ENCODE peak calls at places on chromosomes 5 and 9, in eight cellular contexts. One of them, this sample, is unnamed.

GRCh38 chr9:133348763-133349573 is 950 bp downstream of the RPL7A start:
- DNase-seq in foreskin fibroblast: no peak
- DNase-seq in stomach: no peak
- DNase-seq in CD4-positive, alpha-beta T cell: no peak
- DNase-seq in nephron progenitor cell: no peak
- DNase-seq in HFFc6: no peak
- DNase-seq in ovary: no peak
- DNase-seq in GM12864: no peak
- DNase-seq in this sample: no peak

GRCh38 chr9:5502553-5502952 is 7.8 kb upstream of the PDCD1LG2 start:
- DNase-seq in foreskin fibroblast: no peak
- DNase-seq in stomach: no peak
- DNase-seq in CD4-positive, alpha-beta T cell: no peak
- DNase-seq in nephron progenitor cell: no peak
- DNase-seq in HFFc6: no peak
- DNase-seq in ovary: no peak
- DNase-seq in GM12864: no peak
- DNase-seq in this sample: no peak

GRCh38 chr5:142770650-142771609 is 753 bp downstream of the ARHGAP26 start:
- DNase-seq in foreskin fibroblast: no peak
- DNase-seq in stomach: peak; percentile 64
- DNase-seq in CD4-positive, alpha-beta T cell: peak; percentile 44
- DNase-seq in nephron progenitor cell: peak; percentile 66
- DNase-seq in HFFc6: peak; percentile 24
- DNase-seq in ovary: peak; percentile 62
- DNase-seq in GM12864: no peak
- DNase-seq in this sample: peak; percentile 55

GRCh38 chr5:151451626-151452520 is 4.5 kb downstream of the SLC36A1 start:
- DNase-seq in foreskin fibroblast: peak; percentile 34
- DNase-seq in stomach: no peak
- DNase-seq in CD4-positive, alpha-beta T cell: no peak
- DNase-seq in nephron progenitor cell: no peak
- DNase-seq in HFFc6: peak; percentile 30
- DNase-seq in ovary: no peak
- DNase-seq in GM12864: peak; percentile 46
- DNase-seq in this sample: no peak

GRCh38 chr9:86846679-86847078 is 100.6 kb downstream of the GAS1 start:
- DNase-seq in foreskin fibroblast: peak; percentile 27
- DNase-seq in stomach: no peak
- DNase-seq in CD4-positive, alpha-beta T cell: no peak
- DNase-seq in nephron progenitor cell: no peak
- DNase-seq in HFFc6: no peak
- DNase-seq in ovary: no peak
- DNase-seq in GM12864: no peak
- DNase-seq in this sample: no peak

GRCh38 chr5:65927497-65928340 is 1.3 kb downstream of the ERBIN start:
- DNase-seq in foreskin fibroblast: peak; percentile 50
- DNase-seq in stomach: no peak
- DNase-seq in CD4-positive, alpha-beta T cell: no peak
- DNase-seq in nephron progenitor cell: peak; percentile 15
- DNase-seq in HFFc6: peak; percentile 70
- DNase-seq in ovary: no peak
- DNase-seq in GM12864: no peak
- DNase-seq in this sample: no peak

GRCh38 chr5:23684103-23684502 is 176.7 kb downstream of the PRDM9 start:
- DNase-seq in foreskin fibroblast: no peak
- DNase-seq in stomach: no peak
- DNase-seq in CD4-positive, alpha-beta T cell: no peak
- DNase-seq in nephron progenitor cell: no peak
- DNase-seq in HFFc6: no peak
- DNase-seq in ovary: no peak
- DNase-seq in GM12864: no peak
- DNase-seq in this sample: no peak

GRCh38 chr5:51843893-51844292 is 460.6 kb downstream of the ISL1 start:
- DNase-seq in foreskin fibroblast: no peak
- DNase-seq in stomach: no peak
- DNase-seq in CD4-positive, alpha-beta T cell: no peak
- DNase-seq in nephron progenitor cell: no peak
- DNase-seq in HFFc6: no peak
- DNase-seq in ovary: no peak
- DNase-seq in GM12864: no peak
- DNase-seq in this sample: no peak

GRCh38 chr5:79702606-79703380 is 13.2 kb downstream of the CMYA5 start:
- DNase-seq in foreskin fibroblast: peak; percentile 56
- DNase-seq in stomach: no peak
- DNase-seq in CD4-positive, alpha-beta T cell: peak; percentile 17
- DNase-seq in nephron progenitor cell: peak; percentile 41
- DNase-seq in HFFc6: peak; percentile 45
- DNase-seq in ovary: no peak
- DNase-seq in GM12864: no peak
- DNase-seq in this sample: peak; percentile 81

GRCh38 chr9:4508246-4508906 is 18.1 kb downstream of the SLC1A1 start:
- DNase-seq in foreskin fibroblast: peak; percentile 53
- DNase-seq in stomach: no peak
- DNase-seq in CD4-positive, alpha-beta T cell: no peak
- DNase-seq in nephron progenitor cell: no peak
- DNase-seq in HFFc6: peak; percentile 74
- DNase-seq in ovary: no peak
- DNase-seq in GM12864: no peak
- DNase-seq in this sample: no peak

GRCh38 chr5:71836084-71836483 is 117.0 kb downstream of the CARTPT start:
- DNase-seq in foreskin fibroblast: peak; percentile 8
- DNase-seq in stomach: no peak
- DNase-seq in CD4-positive, alpha-beta T cell: no peak
- DNase-seq in nephron progenitor cell: no peak
- DNase-seq in HFFc6: peak; percentile 24
- DNase-seq in ovary: no peak
- DNase-seq in GM12864: no peak
- DNase-seq in this sample: no peak

GRCh38 chr9:137602661-137603060 is 2.8 kb upstream of the ARRDC1 start:
- DNase-seq in foreskin fibroblast: no peak
- DNase-seq in stomach: no peak
- DNase-seq in CD4-positive, alpha-beta T cell: no peak
- DNase-seq in nephron progenitor cell: no peak
- DNase-seq in HFFc6: no peak
- DNase-seq in ovary: no peak
- DNase-seq in GM12864: no peak
- DNase-seq in this sample: peak; percentile 60

GRCh38 chr5:962386-962785 is 46.2 kb upstream of the NKD2 start:
- DNase-seq in foreskin fibroblast: no peak
- DNase-seq in stomach: no peak
- DNase-seq in CD4-positive, alpha-beta T cell: no peak
- DNase-seq in nephron progenitor cell: no peak
- DNase-seq in HFFc6: no peak
- DNase-seq in ovary: no peak
- DNase-seq in GM12864: no peak
- DNase-seq in this sample: no peak

DNA sequence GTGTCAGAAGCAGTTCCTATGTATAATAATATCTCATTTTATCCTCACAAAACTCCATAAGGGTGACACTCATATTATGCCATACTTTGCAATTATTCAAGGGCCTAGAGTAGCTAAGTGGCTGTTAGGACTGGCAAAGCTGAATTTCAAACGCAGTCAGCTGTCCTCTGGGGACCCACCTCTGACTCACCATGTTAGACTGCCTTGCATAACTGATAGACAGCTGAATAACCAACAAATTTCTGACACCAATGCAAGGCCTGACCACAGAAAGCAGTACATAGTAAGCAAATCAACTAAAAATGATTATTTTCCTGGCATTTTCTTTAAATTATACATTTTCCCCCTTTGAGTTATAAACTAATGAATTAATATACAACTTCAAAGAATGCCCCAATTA is 251.6 kb upstream of the PTGER4 start:
- DNase-seq in foreskin fibroblast: peak; percentile 73
- DNase-seq in stomach: no peak
- DNase-seq in CD4-positive, alpha-beta T cell: no peak
- DNase-seq in nephron progenitor cell: no peak
- DNase-seq in HFFc6: no peak
- DNase-seq in ovary: no peak
- DNase-seq in GM12864: no peak
- DNase-seq in this sample: peak; percentile 77
- TF ChIP-seq CTCF in foreskin fibroblast: no peak
- TF ChIP-seq CTCF in stomach: no peak
- TF ChIP-seq CTCF in CD4-positive, alpha-beta T cell: no peak
- TF ChIP-seq CTCF in nephron progenitor cell: no peak
- TF ChIP-seq CTCF in HFFc6: no peak
- TF ChIP-seq CTCF in ovary: no peak
- TF ChIP-seq CTCF in GM12864: no peak
- TF ChIP-seq CTCF in this sample: no peak

GRCh38 chr5:144035341-144035740 is 135.1 kb downstream of the YIPF5 start:
- DNase-seq in foreskin fibroblast: no peak
- DNase-seq in stomach: no peak
- DNase-seq in CD4-positive, alpha-beta T cell: no peak
- DNase-seq in nephron progenitor cell: no peak
- DNase-seq in HFFc6: no peak
- DNase-seq in ovary: no peak
- DNase-seq in GM12864: no peak
- DNase-seq in this sample: no peak

GRCh38 chr5:144032375-144032774 is 138.1 kb downstream of the YIPF5 start:
- DNase-seq in foreskin fibroblast: no peak
- DNase-seq in stomach: no peak
- DNase-seq in CD4-positive, alpha-beta T cell: no peak
- DNase-seq in nephron progenitor cell: no peak
- DNase-seq in HFFc6: no peak
- DNase-seq in ovary: no peak
- DNase-seq in GM12864: no peak
- DNase-seq in this sample: no peak

GRCh38 chr5:144033481-144033880 is 137.0 kb downstream of the YIPF5 start:
- DNase-seq in foreskin fibroblast: no peak
- DNase-seq in stomach: no peak
- DNase-seq in CD4-positive, alpha-beta T cell: no peak
- DNase-seq in nephron progenitor cell: no peak
- DNase-seq in HFFc6: no peak
- DNase-seq in ovary: no peak
- DNase-seq in GM12864: no peak
- DNase-seq in this sample: no peak

GRCh38 chr5:144040615-144041394 is 129.7 kb downstream of the YIPF5 start:
- DNase-seq in foreskin fibroblast: no peak
- DNase-seq in stomach: no peak
- DNase-seq in CD4-positive, alpha-beta T cell: no peak
- DNase-seq in nephron progenitor cell: no peak
- DNase-seq in HFFc6: no peak
- DNase-seq in ovary: no peak
- DNase-seq in GM12864: no peak
- DNase-seq in this sample: no peak

DNA sequence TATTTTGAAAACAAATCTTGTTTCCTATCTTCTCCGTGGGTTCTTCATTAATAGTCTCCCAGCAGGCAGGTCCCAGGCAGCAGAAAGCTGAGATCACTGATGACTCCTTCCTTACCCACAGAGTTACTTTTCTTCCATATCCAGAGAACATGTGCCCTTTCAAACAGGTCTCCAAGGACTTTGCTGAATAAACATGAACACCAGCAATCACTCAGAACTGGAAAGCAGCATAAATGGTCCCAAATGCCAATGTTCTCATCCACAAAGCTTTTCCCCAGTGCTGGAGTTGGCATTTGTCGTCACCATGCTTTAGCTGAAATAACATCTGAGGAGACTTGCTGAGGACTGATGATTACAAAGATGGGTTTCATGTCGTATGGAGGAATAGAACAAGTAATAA is 134.0 kb downstream of the YIPF5 start:
- DNase-seq in foreskin fibroblast: no peak
- DNase-seq in stomach: no peak
- DNase-seq in CD4-positive, alpha-beta T cell: no peak
- DNase-seq in nephron progenitor cell: no peak
- DNase-seq in HFFc6: no peak
- DNase-seq in ovary: no peak
- DNase-seq in GM12864: no peak
- DNase-seq in this sample: no peak
- TF ChIP-seq CTCF in foreskin fibroblast: no peak
- TF ChIP-seq CTCF in stomach: no peak
- TF ChIP-seq CTCF in CD4-positive, alpha-beta T cell: no peak
- TF ChIP-seq CTCF in nephron progenitor cell: no peak
- TF ChIP-seq CTCF in HFFc6: no peak
- TF ChIP-seq CTCF in ovary: no peak
- TF ChIP-seq CTCF in GM12864: no peak
- TF ChIP-seq CTCF in this sample: no peak

DNA sequence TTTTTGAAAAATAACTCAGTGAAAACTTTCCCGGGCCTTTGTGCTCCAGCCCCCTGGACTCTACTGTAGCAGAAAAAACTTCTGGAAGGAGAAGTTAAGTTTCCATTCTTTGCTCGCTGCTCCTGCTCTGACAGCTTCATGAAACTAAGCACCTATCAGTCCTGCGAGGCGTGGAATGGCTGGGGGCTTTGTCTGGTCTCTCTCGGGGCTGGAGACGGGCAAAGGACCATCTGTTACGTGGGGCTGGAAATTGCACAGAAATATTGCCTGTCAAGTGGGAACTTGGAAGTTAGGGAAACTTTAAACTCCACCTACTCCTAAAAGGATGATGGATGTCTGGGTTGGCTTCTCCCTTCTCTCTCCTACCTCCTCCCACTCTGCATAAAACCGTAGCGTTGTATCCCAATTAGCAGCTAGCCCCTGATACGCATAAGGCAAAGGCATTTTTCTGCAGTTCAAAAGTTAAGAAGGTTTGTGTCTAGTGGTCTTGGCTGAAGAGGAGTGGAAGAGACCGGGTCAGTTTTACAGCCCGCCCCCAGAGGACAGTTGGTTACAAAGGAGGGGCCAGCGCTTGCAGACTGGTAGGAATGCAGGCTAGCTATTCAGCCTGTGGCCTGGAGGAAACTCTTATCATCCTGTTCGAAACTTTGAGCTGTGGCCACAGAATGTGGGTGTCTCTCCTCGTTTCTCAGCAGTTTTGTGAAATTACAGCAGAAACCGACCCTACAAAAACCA is 1.2 kb downstream of the FBXL7 start:
- DNase-seq in foreskin fibroblast: peak; percentile 65
- DNase-seq in stomach: no peak
- DNase-seq in CD4-positive, alpha-beta T cell: no peak
- DNase-seq in nephron progenitor cell: peak; percentile 67
- DNase-seq in HFFc6: peak; percentile 79
- DNase-seq in ovary: peak; percentile 51
- DNase-seq in GM12864: no peak
- DNase-seq in this sample: no peak
- TF ChIP-seq CTCF in foreskin fibroblast: peak; percentile 23
- TF ChIP-seq CTCF in stomach: no peak
- TF ChIP-seq CTCF in CD4-positive, alpha-beta T cell: no peak
- TF ChIP-seq CTCF in nephron progenitor cell: no peak
- TF ChIP-seq CTCF in HFFc6: peak; percentile 64
- TF ChIP-seq CTCF in ovary: no peak
- TF ChIP-seq CTCF in GM12864: no peak
- TF ChIP-seq CTCF in this sample: no peak

GRCh38 chr9:132114102-132114707 is 34.5 kb upstream of the MED27 start:
- DNase-seq in foreskin fibroblast: peak; percentile 36
- DNase-seq in stomach: peak; percentile 61
- DNase-seq in CD4-positive, alpha-beta T cell: peak; percentile 10
- DNase-seq in nephron progenitor cell: peak; percentile 97
- DNase-seq in HFFc6: no peak
- DNase-seq in ovary: peak; percentile 71
- DNase-seq in GM12864: no peak
- DNase-seq in this sample: no peak

DNA sequence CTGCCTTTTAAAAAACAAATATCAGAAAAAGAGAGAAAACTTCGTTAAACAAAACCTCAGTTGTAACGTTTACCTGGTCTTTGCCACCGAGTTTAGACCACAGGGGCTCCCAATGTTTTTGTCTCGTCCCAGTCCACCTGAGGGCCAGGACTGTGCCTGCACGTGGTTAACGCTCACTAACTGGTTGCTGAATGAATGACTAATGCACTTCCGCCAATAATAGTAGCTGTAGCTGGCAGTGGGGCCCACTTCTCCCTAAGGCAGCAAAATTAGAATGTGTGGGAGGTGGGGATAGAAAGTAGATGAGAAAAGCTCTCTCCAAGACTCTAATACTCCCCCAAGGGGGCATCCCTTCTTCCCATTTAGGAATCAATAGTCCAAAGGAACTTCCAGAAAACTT is 29.1 kb upstream of the MED27 start:
- DNase-seq in foreskin fibroblast: no peak
- DNase-seq in stomach: no peak
- DNase-seq in CD4-positive, alpha-beta T cell: no peak
- DNase-seq in nephron progenitor cell: no peak
- DNase-seq in HFFc6: no peak
- DNase-seq in ovary: no peak
- DNase-seq in GM12864: no peak
- DNase-seq in this sample: no peak
- TF ChIP-seq CTCF in foreskin fibroblast: no peak
- TF ChIP-seq CTCF in stomach: no peak
- TF ChIP-seq CTCF in CD4-positive, alpha-beta T cell: no peak
- TF ChIP-seq CTCF in nephron progenitor cell: no peak
- TF ChIP-seq CTCF in HFFc6: no peak
- TF ChIP-seq CTCF in ovary: no peak
- TF ChIP-seq CTCF in GM12864: no peak
- TF ChIP-seq CTCF in this sample: no peak

This sample was measured in CD14-positive monocyte.